ENCODE peak calls at places on chromosomes 2 and 18, in eight cellular contexts. One of them, this sample, is unnamed.

GRCh38 chr2:207765541-207765940 is 4.2 kb downstream of the FZD5 start:
- DNase-seq in GM12865: no peak
- DNase-seq in choroid plexus epithelial cell: no peak
- DNase-seq in AG10803: no peak
- DNase-seq in mammary epithelial cell: no peak
- DNase-seq in kidney: no peak
- DNase-seq in fibroblast of villous mesenchyme: no peak
- DNase-seq in endodermal cell: peak
- DNase-seq in this sample: no peak

GRCh38 chr2:172461591-172462392 is 34.4 kb downstream of the ITGA6 start:
- DNase-seq in endodermal cell: peak
- DNase-seq in GM12865: peak
- DNase-seq in AG10803: peak
- DNase-seq in fibroblast of villous mesenchyme: peak
- DNase-seq in mammary epithelial cell: no peak
- DNase-seq in kidney: peak
- DNase-seq in choroid plexus epithelial cell: peak
- DNase-seq in this sample: peak

GRCh38 chr2:71101656-71102055 is 28.4 kb downstream of the MCEE start:
- DNase-seq in kidney: no peak
- DNase-seq in GM12865: no peak
- DNase-seq in mammary epithelial cell: peak
- DNase-seq in fibroblast of villous mesenchyme: peak
- DNase-seq in AG10803: peak
- DNase-seq in choroid plexus epithelial cell: peak
- DNase-seq in endodermal cell: no peak
- DNase-seq in this sample: peak

GRCh38 chr18:54616220-54616848 is 25.3 kb downstream of the DYNAP start:
- DNase-seq in AG10803: no peak
- DNase-seq in fibroblast of villous mesenchyme: peak
- DNase-seq in choroid plexus epithelial cell: no peak
- DNase-seq in endodermal cell: peak
- DNase-seq in mammary epithelial cell: no peak
- DNase-seq in kidney: no peak
- DNase-seq in GM12865: peak
- DNase-seq in this sample: no peak

GRCh38 chr2:162300271-162300670 is 18.2 kb downstream of the IFIH1 start:
- DNase-seq in mammary epithelial cell: no peak
- DNase-seq in fibroblast of villous mesenchyme: peak
- DNase-seq in kidney: no peak
- DNase-seq in AG10803: peak
- DNase-seq in endodermal cell: no peak
- DNase-seq in choroid plexus epithelial cell: peak
- DNase-seq in GM12865: no peak
- DNase-seq in this sample: no peak

GRCh38 chr2:60439219-60439974 is 114.1 kb downstream of the BCL11A start:
- DNase-seq in GM12865: peak
- DNase-seq in kidney: peak
- DNase-seq in mammary epithelial cell: no peak
- DNase-seq in AG10803: no peak
- DNase-seq in choroid plexus epithelial cell: peak
- DNase-seq in fibroblast of villous mesenchyme: no peak
- DNase-seq in endodermal cell: peak
- DNase-seq in this sample: no peak

GRCh38 chr2:85834456-85834855 is 54.3 kb downstream of the ST3GAL5 start:
- DNase-seq in endodermal cell: no peak
- DNase-seq in GM12865: no peak
- DNase-seq in mammary epithelial cell: no peak
- DNase-seq in choroid plexus epithelial cell: no peak
- DNase-seq in AG10803: peak
- DNase-seq in kidney: no peak
- DNase-seq in fibroblast of villous mesenchyme: no peak
- DNase-seq in this sample: no peak

GRCh38 chr2:48496867-48497266 is 33.1 kb upstream of the STON1 start:
- DNase-seq in mammary epithelial cell: no peak
- DNase-seq in kidney: no peak
- DNase-seq in choroid plexus epithelial cell: peak
- DNase-seq in endodermal cell: no peak
- DNase-seq in fibroblast of villous mesenchyme: peak
- DNase-seq in AG10803: peak
- DNase-seq in GM12865: no peak
- DNase-seq in this sample: peak

GRCh38 chr2:73870084-73870483 is 22.7 kb upstream of the ACTG2 start:
- DNase-seq in GM12865: no peak
- DNase-seq in endodermal cell: no peak
- DNase-seq in kidney: no peak
- DNase-seq in choroid plexus epithelial cell: peak
- DNase-seq in AG10803: peak
- DNase-seq in fibroblast of villous mesenchyme: peak
- DNase-seq in mammary epithelial cell: peak
- DNase-seq in this sample: peak

GRCh38 chr2:219687266-219687665 is 59.8 kb downstream of the SLC4A3 start:
- DNase-seq in AG10803: peak
- DNase-seq in GM12865: no peak
- DNase-seq in endodermal cell: peak
- DNase-seq in kidney: no peak
- DNase-seq in choroid plexus epithelial cell: peak
- DNase-seq in fibroblast of villous mesenchyme: peak
- DNase-seq in mammary epithelial cell: peak
- DNase-seq in this sample: peak

GRCh38 chr2:168920504-168921157 is 19.5 kb downstream of the G6PC2 start:
- DNase-seq in fibroblast of villous mesenchyme: peak
- DNase-seq in GM12865: peak
- DNase-seq in mammary epithelial cell: no peak
- DNase-seq in kidney: no peak
- DNase-seq in endodermal cell: no peak
- DNase-seq in AG10803: peak
- DNase-seq in choroid plexus epithelial cell: peak
- DNase-seq in this sample: peak

GRCh38 chr18:76569644-76570415 is 74.8 kb upstream of the ZNF516 start:
- DNase-seq in AG10803: no peak
- DNase-seq in GM12865: no peak
- DNase-seq in mammary epithelial cell: no peak
- DNase-seq in kidney: no peak
- DNase-seq in fibroblast of villous mesenchyme: no peak
- DNase-seq in endodermal cell: no peak
- DNase-seq in choroid plexus epithelial cell: no peak
- DNase-seq in this sample: no peak

GRCh38 chr18:76573325-76574025 is 78.4 kb upstream of the ZNF516 start:
- DNase-seq in endodermal cell: no peak
- DNase-seq in choroid plexus epithelial cell: peak
- DNase-seq in GM12865: no peak
- DNase-seq in kidney: no peak
- DNase-seq in mammary epithelial cell: peak
- DNase-seq in AG10803: peak
- DNase-seq in fibroblast of villous mesenchyme: peak
- DNase-seq in this sample: peak

GRCh38 chr18:76571689-76572088 is 76.6 kb upstream of the ZNF516 start:
- DNase-seq in endodermal cell: no peak
- DNase-seq in AG10803: no peak
- DNase-seq in kidney: no peak
- DNase-seq in fibroblast of villous mesenchyme: no peak
- DNase-seq in mammary epithelial cell: no peak
- DNase-seq in choroid plexus epithelial cell: no peak
- DNase-seq in GM12865: no peak
- DNase-seq in this sample: no peak

GRCh38 chr18:76568726-76569125 is 73.7 kb upstream of the ZNF516 start:
- DNase-seq in mammary epithelial cell: peak
- DNase-seq in fibroblast of villous mesenchyme: no peak
- DNase-seq in kidney: no peak
- DNase-seq in GM12865: no peak
- DNase-seq in AG10803: no peak
- DNase-seq in endodermal cell: no peak
- DNase-seq in choroid plexus epithelial cell: peak
- DNase-seq in this sample: no peak

GRCh38 chr18:76572517-76573247 is 77.6 kb upstream of the ZNF516 start:
- DNase-seq in endodermal cell: no peak
- DNase-seq in choroid plexus epithelial cell: peak
- DNase-seq in GM12865: peak
- DNase-seq in mammary epithelial cell: no peak
- DNase-seq in kidney: no peak
- DNase-seq in fibroblast of villous mesenchyme: peak
- DNase-seq in AG10803: no peak
- DNase-seq in this sample: no peak
- TF ChIP-seq CTCF in endodermal cell: no peak
- TF ChIP-seq CTCF in choroid plexus epithelial cell: peak
- TF ChIP-seq CTCF in GM12865: no peak
- TF ChIP-seq CTCF in mammary epithelial cell: peak
- TF ChIP-seq CTCF in kidney: no peak
- TF ChIP-seq CTCF in fibroblast of villous mesenchyme: no peak
- TF ChIP-seq CTCF in AG10803: no peak
- TF ChIP-seq CTCF in this sample: no peak

GRCh38 chr2:240998706-240999000 is 235 bp downstream of the SNED1 start:
- DNase-seq in choroid plexus epithelial cell: no peak
- DNase-seq in kidney: no peak
- DNase-seq in AG10803: no peak
- DNase-seq in GM12865: no peak
- DNase-seq in endodermal cell: no peak
- DNase-seq in mammary epithelial cell: no peak
- DNase-seq in fibroblast of villous mesenchyme: no peak
- DNase-seq in this sample: no peak

GRCh38 chr2:240996834-240997140 is 1.6 kb upstream of the SNED1 start:
- DNase-seq in mammary epithelial cell: no peak
- DNase-seq in kidney: peak
- DNase-seq in fibroblast of villous mesenchyme: no peak
- DNase-seq in endodermal cell: peak
- DNase-seq in choroid plexus epithelial cell: no peak
- DNase-seq in GM12865: no peak
- DNase-seq in AG10803: no peak
- DNase-seq in this sample: no peak

GRCh38 chr2:240996161-240996833 is 2.1 kb upstream of the SNED1 start:
- DNase-seq in endodermal cell: peak
- DNase-seq in mammary epithelial cell: no peak
- DNase-seq in choroid plexus epithelial cell: no peak
- DNase-seq in fibroblast of villous mesenchyme: no peak
- DNase-seq in GM12865: no peak
- DNase-seq in kidney: peak
- DNase-seq in AG10803: no peak
- DNase-seq in this sample: no peak

GRCh38 chr2:240997856-240998705 is at the start of gene SNED1:
- DNase-seq in mammary epithelial cell: peak
- DNase-seq in GM12865: peak
- DNase-seq in choroid plexus epithelial cell: peak
- DNase-seq in kidney: peak
- DNase-seq in AG10803: peak
- DNase-seq in fibroblast of villous mesenchyme: peak
- DNase-seq in endodermal cell: peak
- DNase-seq in this sample: peak

DNA sequence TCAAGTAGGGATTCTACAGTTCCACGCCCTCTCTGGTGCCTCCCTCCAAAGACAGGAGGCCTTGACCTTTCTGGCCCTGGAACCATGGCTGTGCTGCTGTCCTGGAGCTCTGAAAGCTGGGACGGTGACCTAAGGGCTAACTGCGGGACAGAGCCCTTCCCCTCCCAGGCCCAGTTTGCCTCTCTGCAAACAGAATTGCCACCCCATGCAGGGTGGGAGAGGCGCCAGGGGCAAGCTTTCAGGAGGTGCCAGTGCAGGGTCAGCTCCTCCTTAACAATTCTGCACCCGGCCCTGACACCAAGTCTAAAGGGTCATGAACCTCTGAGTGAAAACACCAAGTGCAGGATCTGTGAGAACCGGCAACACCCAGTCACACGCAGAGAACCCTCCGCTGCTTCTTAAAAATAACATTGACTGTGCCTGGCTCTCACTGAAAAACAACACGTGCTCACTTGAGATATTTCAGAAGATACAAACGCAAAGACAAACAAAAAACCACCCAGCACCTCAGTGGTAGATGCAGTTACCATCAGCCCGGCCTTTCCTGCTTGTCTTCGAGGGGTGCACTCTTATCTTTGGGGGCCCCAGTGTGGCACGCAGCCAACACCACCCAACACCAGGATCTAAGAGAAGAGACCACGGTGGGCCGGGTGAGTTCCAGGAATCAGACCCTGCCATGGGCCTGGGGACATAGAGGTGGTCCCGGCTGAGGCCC is 1.1 kb upstream of the SNED1 start:
- DNase-seq in AG10803: peak
- DNase-seq in mammary epithelial cell: no peak
- DNase-seq in kidney: peak
- DNase-seq in choroid plexus epithelial cell: peak
- DNase-seq in GM12865: no peak
- DNase-seq in endodermal cell: peak
- DNase-seq in fibroblast of villous mesenchyme: peak
- DNase-seq in this sample: peak
- H3K4me3 ChIP-seq in AG10803: no peak
- H3K4me3 ChIP-seq in mammary epithelial cell: no peak
- H3K4me3 ChIP-seq in kidney: peak
- H3K4me3 ChIP-seq in choroid plexus epithelial cell: no peak
- H3K4me3 ChIP-seq in GM12865: no peak
- H3K4me3 ChIP-seq in endodermal cell: no peak
- H3K4me3 ChIP-seq in fibroblast of villous mesenchyme: no peak
- H3K4me3 ChIP-seq in this sample: no peak

GRCh38 chr2:70087703-70088507 is 628 bp downstream of the PCBP1 start:
- DNase-seq in kidney: peak
- DNase-seq in endodermal cell: peak
- DNase-seq in choroid plexus epithelial cell: peak
- DNase-seq in AG10803: peak
- DNase-seq in GM12865: peak
- DNase-seq in mammary epithelial cell: peak
- DNase-seq in fibroblast of villous mesenchyme: peak
- DNase-seq in this sample: peak
- TF ChIP-seq CTCF in kidney: no peak
- TF ChIP-seq CTCF in endodermal cell: no peak
- TF ChIP-seq CTCF in choroid plexus epithelial cell: no peak
- TF ChIP-seq CTCF in AG10803: no peak
- TF ChIP-seq CTCF in GM12865: no peak
- TF ChIP-seq CTCF in mammary epithelial cell: peak
- TF ChIP-seq CTCF in fibroblast of villous mesenchyme: no peak
- TF ChIP-seq CTCF in this sample: no peak

GRCh38 chr2:104847821-104848160 is 6.1 kb upstream of the POU3F3 start:
- DNase-seq in choroid plexus epithelial cell: no peak
- DNase-seq in fibroblast of villous mesenchyme: no peak
- DNase-seq in kidney: no peak
- DNase-seq in mammary epithelial cell: no peak
- DNase-seq in AG10803: no peak
- DNase-seq in endodermal cell: no peak
- DNase-seq in GM12865: no peak
- DNase-seq in this sample: peak

GRCh38 chr2:104845552-104845931 is 8.4 kb upstream of the POU3F3 start:
- DNase-seq in choroid plexus epithelial cell: no peak
- DNase-seq in GM12865: no peak
- DNase-seq in kidney: no peak
- DNase-seq in fibroblast of villous mesenchyme: no peak
- DNase-seq in endodermal cell: peak
- DNase-seq in mammary epithelial cell: no peak
- DNase-seq in AG10803: no peak
- DNase-seq in this sample: peak

GRCh38 chr2:104844813-104845551 is 8.9 kb upstream of the POU3F3 start:
- DNase-seq in AG10803: no peak
- DNase-seq in endodermal cell: peak
- DNase-seq in mammary epithelial cell: no peak
- DNase-seq in kidney: peak
- DNase-seq in fibroblast of villous mesenchyme: no peak
- DNase-seq in GM12865: no peak
- DNase-seq in choroid plexus epithelial cell: no peak
- DNase-seq in this sample: peak

GRCh38 chr2:104846955-104847820 is 6.7 kb upstream of the POU3F3 start:
- DNase-seq in kidney: no peak
- DNase-seq in endodermal cell: no peak
- DNase-seq in GM12865: no peak
- DNase-seq in mammary epithelial cell: no peak
- DNase-seq in fibroblast of villous mesenchyme: no peak
- DNase-seq in choroid plexus epithelial cell: no peak
- DNase-seq in AG10803: no peak
- DNase-seq in this sample: peak

GRCh38 chr2:104846182-104846954 is 7.5 kb upstream of the POU3F3 start:
- DNase-seq in mammary epithelial cell: no peak
- DNase-seq in choroid plexus epithelial cell: no peak
- DNase-seq in kidney: no peak
- DNase-seq in fibroblast of villous mesenchyme: no peak
- DNase-seq in endodermal cell: no peak
- DNase-seq in AG10803: no peak
- DNase-seq in GM12865: no peak
- DNase-seq in this sample: no peak
- H3K4me3 ChIP-seq in mammary epithelial cell: no peak
- H3K4me3 ChIP-seq in choroid plexus epithelial cell: no peak
- H3K4me3 ChIP-seq in kidney: peak
- H3K4me3 ChIP-seq in fibroblast of villous mesenchyme: no peak
- H3K4me3 ChIP-seq in endodermal cell: no peak
- H3K4me3 ChIP-seq in AG10803: no peak
- H3K4me3 ChIP-seq in GM12865: no peak
- H3K4me3 ChIP-seq in this sample: no peak